ENCODE peak calls at places on chromosome X, in five cellular contexts. One of them, this sample, is unnamed. For H3K4me1, the result is how much of the 10 kb centered on the place peaks cover.

GRCh38 chrX:155216940-155217450 is 735 bp downstream of the VBP1 start:
- DNase-seq in cardiac muscle cell: no peak
- DNase-seq in suprapubic skin: no peak
- DNase-seq in K562: peak
- DNase-seq in MM.1S: peak
- DNase-seq in this sample: no peak

GRCh38 chrX:114619874-114620273 is 36.0 kb downstream of the HTR2C start:
- DNase-seq in suprapubic skin: no peak
- DNase-seq in K562: peak
- DNase-seq in cardiac muscle cell: peak
- DNase-seq in MM.1S: no peak
- DNase-seq in this sample: no peak

GRCh38 chrX:7582191-7582590 is 260.8 kb upstream of the VCX start:
- DNase-seq in MM.1S: no peak
- DNase-seq in cardiac muscle cell: no peak
- DNase-seq in K562: no peak
- DNase-seq in suprapubic skin: no peak
- DNase-seq in this sample: no peak

GRCh38 chrX:125778256-125778655 is 387.8 kb downstream of the DCAF12L2 start:
- DNase-seq in K562: no peak
- DNase-seq in suprapubic skin: no peak
- DNase-seq in cardiac muscle cell: no peak
- DNase-seq in MM.1S: no peak
- DNase-seq in this sample: no peak

GRCh38 chrX:131677655-131678628 is 134.1 kb downstream of the OR13H1 start:
- DNase-seq in MM.1S: peak
- DNase-seq in K562: peak
- DNase-seq in cardiac muscle cell: peak
- DNase-seq in suprapubic skin: no peak
- DNase-seq in this sample: no peak

GRCh38 chrX:2452317-2452784 is 48.4 kb downstream of the DHRSX start:
- DNase-seq in suprapubic skin: no peak
- DNase-seq in cardiac muscle cell: no peak
- DNase-seq in K562: peak
- DNase-seq in MM.1S: no peak
- DNase-seq in this sample: no peak

GRCh38 chrX:115560978-115561604 is at the start of gene PLS3:
- DNase-seq in suprapubic skin: peak
- DNase-seq in K562: no peak
- DNase-seq in cardiac muscle cell: peak
- DNase-seq in MM.1S: peak
- DNase-seq in this sample: peak

GRCh38 chrX:17710836-17711235 is 26.5 kb upstream of the SCML1 start:
- DNase-seq in cardiac muscle cell: no peak
- DNase-seq in suprapubic skin: no peak
- DNase-seq in K562: no peak
- DNase-seq in MM.1S: no peak
- DNase-seq in this sample: no peak

GRCh38 chrX:54181196-54181953 is 1.7 kb downstream of the FAM120C start:
- DNase-seq in MM.1S: no peak
- DNase-seq in K562: no peak
- DNase-seq in suprapubic skin: no peak
- DNase-seq in cardiac muscle cell: peak
- DNase-seq in this sample: no peak

GRCh38 chrX:10198254-10198653 is 41.5 kb downstream of the CLCN4 start:
- DNase-seq in suprapubic skin: no peak
- DNase-seq in K562: no peak
- DNase-seq in MM.1S: no peak
- DNase-seq in cardiac muscle cell: peak
- DNase-seq in this sample: no peak

GRCh38 chrX:70066646-70067045 is 4.4 kb downstream of the OTUD6A start:
- DNase-seq in MM.1S: no peak
- DNase-seq in suprapubic skin: no peak
- DNase-seq in K562: no peak
- DNase-seq in cardiac muscle cell: no peak
- DNase-seq in this sample: no peak

GRCh38 chrX:22141061-22141460 is 108.9 kb downstream of the PHEX start:
- DNase-seq in suprapubic skin: no peak
- DNase-seq in MM.1S: no peak
- DNase-seq in cardiac muscle cell: no peak
- DNase-seq in K562: no peak
- DNase-seq in this sample: no peak

GRCh38 chrX:124488412-124489161 is 142.2 kb downstream of the SH2D1A start:
- DNase-seq in cardiac muscle cell: no peak
- DNase-seq in K562: no peak
- DNase-seq in MM.1S: peak
- DNase-seq in suprapubic skin: no peak
- DNase-seq in this sample: no peak

GRCh38 chrX:100674705-100675104 is 30.7 kb downstream of the SRPX2 start:
- DNase-seq in MM.1S: no peak
- DNase-seq in K562: peak
- DNase-seq in suprapubic skin: no peak
- DNase-seq in cardiac muscle cell: no peak
- DNase-seq in this sample: no peak

GRCh38 chrX:4435905-4436304 is 722.5 kb upstream of the PRKX start:
- DNase-seq in suprapubic skin: no peak
- DNase-seq in cardiac muscle cell: no peak
- DNase-seq in MM.1S: no peak
- DNase-seq in K562: no peak
- DNase-seq in this sample: no peak

GRCh38 chrX:15475021-15475420 is 18.1 kb downstream of the PIR start:
- DNase-seq in MM.1S: no peak
- DNase-seq in suprapubic skin: no peak
- DNase-seq in cardiac muscle cell: peak
- DNase-seq in K562: no peak
- DNase-seq in this sample: no peak

GRCh38 chrX:24789047-24789446 is 95.3 kb downstream of the POLA1 start:
- DNase-seq in cardiac muscle cell: no peak
- DNase-seq in K562: no peak
- DNase-seq in MM.1S: no peak
- DNase-seq in suprapubic skin: no peak
- DNase-seq in this sample: no peak

GRCh38 chrX:16797358-16797757 is 11.1 kb downstream of the TXLNG start:
- DNase-seq in K562: no peak
- DNase-seq in suprapubic skin: no peak
- DNase-seq in MM.1S: no peak
- DNase-seq in cardiac muscle cell: peak
- DNase-seq in this sample: no peak

GRCh38 chrX:73447311-73447794 is 500 bp downstream of the CDX4 start:
- DNase-seq in suprapubic skin: no peak
- DNase-seq in cardiac muscle cell: no peak
- DNase-seq in MM.1S: no peak
- DNase-seq in K562: no peak
- DNase-seq in this sample: no peak

GRCh38 chrX:28773807-28774206 is 186.6 kb downstream of the IL1RAPL1 start:
- DNase-seq in cardiac muscle cell: no peak
- DNase-seq in suprapubic skin: no peak
- DNase-seq in K562: no peak
- DNase-seq in MM.1S: no peak
- DNase-seq in this sample: no peak

GRCh38 chrX:87583679-87584078 is 66.1 kb downstream of the KLHL4 start:
- DNase-seq in suprapubic skin: no peak
- DNase-seq in MM.1S: peak
- DNase-seq in cardiac muscle cell: peak
- DNase-seq in K562: no peak
- DNase-seq in this sample: no peak

GRCh38 chrX:40152706-40153334 is 55.1 kb upstream of the BCOR start:
- DNase-seq in cardiac muscle cell: no peak
- DNase-seq in K562: peak
- DNase-seq in MM.1S: no peak
- DNase-seq in suprapubic skin: no peak
- DNase-seq in this sample: no peak

GRCh38 chrX:107677909-107678308 is 49.6 kb downstream of the PRPS1 start:
- DNase-seq in MM.1S: no peak
- DNase-seq in suprapubic skin: no peak
- DNase-seq in cardiac muscle cell: peak
- DNase-seq in K562: no peak
- DNase-seq in this sample: no peak
- H3K4me1 ChIP-seq in MM.1S: under half
- H3K4me1 ChIP-seq in suprapubic skin: half or more
- H3K4me1 ChIP-seq in cardiac muscle cell: under half
- H3K4me1 ChIP-seq in K562: under half
- H3K4me1 ChIP-seq in this sample: under half

GRCh38 chrX:150509703-150510102 is 58.7 kb upstream of the MTM1 start:
- DNase-seq in MM.1S: no peak
- DNase-seq in suprapubic skin: no peak
- DNase-seq in cardiac muscle cell: no peak
- DNase-seq in K562: no peak
- DNase-seq in this sample: no peak
- H3K27ac ChIP-seq in MM.1S: no peak
- H3K27ac ChIP-seq in suprapubic skin: no peak
- H3K27ac ChIP-seq in cardiac muscle cell: no peak
- H3K27ac ChIP-seq in K562: no peak
- H3K27ac ChIP-seq in this sample: no peak

GRCh38 chrX:147602297-147602696 is 309.4 kb upstream of the FMR1 start:
- DNase-seq in cardiac muscle cell: no peak
- DNase-seq in MM.1S: no peak
- DNase-seq in suprapubic skin: no peak
- DNase-seq in K562: no peak
- DNase-seq in this sample: no peak
- TF ChIP-seq CTCF in cardiac muscle cell: no peak
- TF ChIP-seq CTCF in MM.1S: no peak
- TF ChIP-seq CTCF in suprapubic skin: no peak
- TF ChIP-seq CTCF in K562: no peak
- TF ChIP-seq CTCF in this sample: no peak

DNA sequence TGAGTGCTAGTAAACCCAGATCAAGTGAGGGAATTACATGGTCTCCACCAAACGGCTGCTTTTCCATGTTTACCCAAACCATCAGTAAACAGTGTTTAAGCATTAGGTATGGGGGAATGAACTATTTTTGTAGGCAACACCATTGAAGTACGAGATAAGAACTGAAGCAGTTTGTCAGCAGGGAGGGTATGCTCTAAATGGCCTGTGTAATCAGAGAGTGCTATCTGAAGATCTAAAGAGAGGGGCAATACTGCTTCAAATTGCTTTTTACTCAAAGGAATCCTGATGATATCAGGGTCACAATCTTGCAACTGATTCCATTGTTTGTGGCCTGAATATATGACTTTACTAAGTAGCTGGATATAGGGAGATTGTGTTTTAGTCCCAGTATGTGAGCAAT is 10.4 kb upstream of the SPIN4 start:
- DNase-seq in MM.1S: no peak
- DNase-seq in cardiac muscle cell: no peak
- DNase-seq in suprapubic skin: no peak
- DNase-seq in K562: no peak
- DNase-seq in this sample: no peak
- H3K4me1 ChIP-seq in MM.1S: under half
- H3K4me1 ChIP-seq in cardiac muscle cell: under half
- H3K4me1 ChIP-seq in suprapubic skin: under half
- H3K4me1 ChIP-seq in K562: under half
- H3K4me1 ChIP-seq in this sample: under half

DNA sequence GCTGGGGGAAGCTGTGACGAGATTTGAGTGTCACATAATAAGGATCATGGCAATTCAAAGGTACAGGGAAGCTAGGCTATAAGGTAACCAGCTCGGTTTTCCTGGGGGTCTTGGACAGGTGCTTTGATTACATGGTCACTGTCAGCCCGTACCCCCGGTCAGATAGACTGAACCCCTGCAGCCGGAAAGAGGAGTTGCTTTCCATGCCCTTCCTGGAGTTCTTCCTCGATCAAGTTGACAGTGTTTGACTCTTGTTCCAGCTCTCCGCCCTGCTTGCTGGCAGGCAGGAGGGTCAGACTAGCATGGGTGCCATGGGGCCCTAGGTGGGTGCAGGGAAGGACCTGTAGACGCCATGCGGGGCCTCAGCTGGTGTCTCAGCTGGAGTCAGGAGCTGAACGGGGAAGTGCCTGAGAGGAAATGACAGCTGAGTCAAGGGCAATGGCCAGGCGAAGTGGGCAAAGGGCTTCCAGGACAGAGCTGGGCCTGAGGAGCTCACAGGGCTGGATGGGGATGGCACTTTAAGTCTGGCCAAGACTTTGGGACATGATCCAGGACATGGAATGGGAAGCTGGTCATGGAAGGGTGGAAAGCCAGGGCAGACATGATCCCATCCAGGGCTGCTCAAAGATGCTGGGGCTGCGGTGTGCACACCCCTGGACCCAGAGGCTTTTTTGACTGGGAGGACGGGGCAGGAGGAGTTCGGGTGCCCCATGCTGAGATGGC is 1.6 kb downstream of the TMEM187 start:
- DNase-seq in cardiac muscle cell: no peak
- DNase-seq in MM.1S: no peak
- DNase-seq in K562: no peak
- DNase-seq in suprapubic skin: peak
- DNase-seq in this sample: no peak
- H3K27ac ChIP-seq in cardiac muscle cell: peak
- H3K27ac ChIP-seq in MM.1S: no peak
- H3K27ac ChIP-seq in K562: peak
- H3K27ac ChIP-seq in suprapubic skin: peak
- H3K27ac ChIP-seq in this sample: peak

GRCh38 chrX:109889289-109890006 is 113.5 kb upstream of the TMEM164 start:
- DNase-seq in MM.1S: no peak
- DNase-seq in suprapubic skin: no peak
- DNase-seq in cardiac muscle cell: peak
- DNase-seq in K562: peak
- DNase-seq in this sample: no peak
- TF ChIP-seq CTCF in MM.1S: no peak
- TF ChIP-seq CTCF in suprapubic skin: no peak
- TF ChIP-seq CTCF in cardiac muscle cell: peak
- TF ChIP-seq CTCF in K562: peak
- TF ChIP-seq CTCF in this sample: no peak

DNA sequence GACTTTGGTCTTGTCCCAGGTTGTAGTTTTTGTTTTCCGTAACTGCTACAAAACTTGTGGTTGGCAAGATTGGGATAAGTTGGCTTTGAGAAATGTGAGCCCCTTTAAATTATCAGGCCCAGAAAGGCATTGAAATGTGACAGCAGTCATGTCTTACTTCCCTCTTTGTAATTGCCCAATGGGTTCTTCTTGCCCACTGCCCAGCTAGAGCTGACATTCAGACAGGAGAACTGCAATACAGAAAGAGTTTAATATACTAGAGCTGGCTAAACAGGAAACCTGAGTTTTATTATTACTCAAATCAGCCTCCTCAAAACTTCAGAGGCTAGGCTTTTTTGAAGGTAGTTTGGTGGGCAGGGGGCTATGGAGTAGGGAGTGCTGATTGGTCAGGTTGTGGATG is 288.3 kb downstream of the ZNF674 start:
- DNase-seq in K562: no peak
- DNase-seq in suprapubic skin: no peak
- DNase-seq in cardiac muscle cell: no peak
- DNase-seq in MM.1S: no peak
- DNase-seq in this sample: no peak
- H3K4me1 ChIP-seq in K562: under half
- H3K4me1 ChIP-seq in suprapubic skin: under half
- H3K4me1 ChIP-seq in cardiac muscle cell: under half
- H3K4me1 ChIP-seq in MM.1S: under half
- H3K4me1 ChIP-seq in this sample: under half

GRCh38 chrX:89033723-89034122 is 286.7 kb downstream of the CPXCR1 start:
- DNase-seq in MM.1S: no peak
- DNase-seq in K562: no peak
- DNase-seq in suprapubic skin: no peak
- DNase-seq in cardiac muscle cell: no peak
- DNase-seq in this sample: no peak

GRCh38 chrX:89034679-89035078 is 287.7 kb downstream of the CPXCR1 start:
- DNase-seq in K562: no peak
- DNase-seq in MM.1S: no peak
- DNase-seq in suprapubic skin: no peak
- DNase-seq in cardiac muscle cell: no peak
- DNase-seq in this sample: no peak
- H3K27ac ChIP-seq in K562: no peak
- H3K27ac ChIP-seq in MM.1S: no peak
- H3K27ac ChIP-seq in suprapubic skin: no peak
- H3K27ac ChIP-seq in cardiac muscle cell: no peak
- H3K27ac ChIP-seq in this sample: no peak

This sample was measured in lung.